ENCODE peak calls at places on chromosomes 13 and 19, in ten cellular contexts. G, T, S, F, Q, K, A, O, P and J are unnamed samples.

GRCh38 chr13:33126909-33127607 is 110.8 kb downstream of the KL start:
- DNase-seq in T (peak; percentile 50), O (no peak), Q (no peak), G (no peak), P (no peak), S (peak; percentile 75), F (no peak), A (no peak), K (no peak), J (no peak)

GRCh38 chr13:60267498-60268202 is 103.9 kb upstream of the DIAPH3 start:
- DNase-seq in F (no peak), O (peak; percentile 27), S (no peak), G (no peak), T (peak; percentile 1), Q (peak; percentile 31), P (peak; percentile 2), A (no peak), K (no peak), J (peak; percentile 14)

GRCh38 chr13:33524086-33524485 is 238.5 kb upstream of the STARD13 start:
- DNase-seq in A (no peak), G (no peak), T (peak; percentile 90), P (no peak), S (no peak), K (peak; percentile 80), O (no peak), F (no peak), Q (no peak), J (peak; percentile 93)

GRCh38 chr13:94707400-94708021 is 4.8 kb downstream of the SOX21 start:
- DNase-seq in P (peak; percentile 18), G (no peak), O (no peak), F (no peak), K (no peak), A (no peak), T (no peak), S (no peak), Q (no peak), J (no peak)

GRCh38 chr19:6678690-6679109 is 8.7 kb upstream of the TNFSF14 start:
- DNase-seq in A (no peak), P (no peak), T (no peak), S (peak; percentile 32), F (no peak), Q (no peak), G (no peak), K (no peak), O (no peak), J (peak; percentile 8)

GRCh38 chr13:114341003-114341777 is 26.9 kb downstream of the CHAMP1 start:
- DNase-seq in Q (no peak), A (no peak), T (no peak), F (no peak), G (no peak), O (no peak), K (no peak), P (no peak), S (no peak), J (no peak)

GRCh38 chr13:110944121-110944967 is 29.5 kb upstream of the ANKRD10 start:
- DNase-seq in T (peak; percentile 84), Q (no peak), A (no peak), S (no peak), F (peak; percentile 77), O (no peak), G (no peak), K (peak; percentile 20), P (peak; percentile 65), J (peak; percentile 89)

GRCh38 chr13:108855737-108856387 is 226.5 kb downstream of the MYO16 start:
- DNase-seq in Q (no peak), S (no peak), A (no peak), P (no peak), K (no peak), T (no peak), G (no peak), O (no peak), F (no peak), J (no peak)

GRCh38 chr19:13396256-13397080 is 109.8 kb downstream of the CACNA1A start:
- DNase-seq in Q (peak; percentile 22), G (peak; percentile 49), A (no peak), K (peak; percentile 33), S (peak; percentile 68), F (peak; percentile 72), T (peak; percentile 88), O (no peak), P (peak; percentile 49), J (peak; percentile 41)

GRCh38 chr13:38662362-38662761 is 24.5 kb upstream of the FREM2 start:
- DNase-seq in F (no peak), O (no peak), A (no peak), S (no peak), K (peak; percentile 6), Q (no peak), T (peak; percentile 88), G (peak; percentile 34), P (no peak), J (peak; percentile 87)

GRCh38 chr13:107842562-107843180 is 372.7 kb downstream of the LIG4 start:
- DNase-seq in G (no peak), F (no peak), P (no peak), O (no peak), Q (no peak), A (no peak), T (peak; percentile 20), S (no peak), K (no peak), J (peak; percentile 66)

DNA sequence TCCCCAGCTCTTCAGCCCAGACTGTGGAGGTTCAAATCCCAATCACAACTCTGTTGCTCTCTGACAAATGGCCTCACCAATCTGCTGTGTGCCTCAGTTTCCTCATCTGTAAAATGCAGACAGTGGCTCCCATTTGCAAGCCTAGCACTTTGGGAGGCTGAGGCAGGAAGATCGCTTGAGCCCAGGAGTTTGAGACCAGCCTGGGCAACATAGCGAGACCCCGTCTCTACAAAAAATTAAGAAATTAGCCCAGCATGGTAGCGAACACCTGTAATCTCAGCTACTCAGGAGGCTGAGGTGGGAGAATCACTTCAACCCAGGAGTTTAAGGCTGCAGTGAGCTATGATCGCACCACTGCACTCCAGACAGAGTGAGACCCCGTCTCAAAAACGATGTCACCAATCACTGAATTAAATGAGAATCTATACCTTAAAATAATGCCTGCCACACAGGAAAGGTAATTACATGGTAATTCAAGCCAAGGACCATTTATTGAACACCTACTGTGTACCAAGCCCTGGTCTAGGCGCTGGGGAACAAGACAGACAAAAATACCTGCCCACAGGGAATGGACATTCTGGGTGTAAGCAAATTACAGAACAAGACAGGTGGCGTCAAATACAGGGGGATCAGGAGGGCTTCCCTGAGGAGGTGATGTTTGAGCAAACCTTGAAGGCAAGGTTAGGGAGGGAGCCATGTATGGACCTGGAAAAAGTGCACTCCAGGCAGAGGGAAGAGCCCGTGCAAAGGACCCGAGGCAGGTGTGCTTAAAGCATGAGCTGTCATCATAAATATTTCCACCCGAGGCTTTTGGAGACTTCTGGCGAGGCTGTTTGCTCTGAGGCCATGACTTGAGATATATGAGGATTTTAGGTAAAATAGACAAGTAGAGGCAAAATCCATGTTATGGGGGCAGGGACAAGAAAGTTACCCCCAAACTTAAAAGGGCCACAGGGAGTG is 7.7 kb downstream of the NR2F6 start:
- DNase-seq in A (no peak), S (no peak), Q (no peak), P (no peak), O (no peak), F (no peak), K (no peak), T (no peak), G (no peak), J (no peak)
- TF ChIP-seq CTCF in A (no peak), S (no peak), Q (no peak), P (no peak), O (no peak), F (no peak), K (no peak), T (no peak), G (no peak), J (no peak)

GRCh38 chr19:17751912-17752273 is 616 bp downstream of the FCHO1 start:
- DNase-seq in G (no peak), O (no peak), F (no peak), S (no peak), A (no peak), T (no peak), Q (no peak), K (no peak), P (no peak), J (no peak)

GRCh38 chr19:17748884-17749638 is 2.2 kb upstream of the FCHO1 start:
- DNase-seq in F (no peak), Q (no peak), S (no peak), G (no peak), O (no peak), T (no peak), P (no peak), A (no peak), K (no peak), J (no peak)

GRCh38 chr19:17751103-17751911 is at the start of gene FCHO1:
- DNase-seq in K (no peak), T (no peak), S (peak; percentile 71), O (peak; percentile 72), G (no peak), P (no peak), A (no peak), Q (peak; percentile 58), F (no peak), J (no peak)

GRCh38 chr19:17747205-17748098 is 3.8 kb upstream of the FCHO1 start:
- DNase-seq in A (peak; percentile 90), T (peak; percentile 93), P (peak; percentile 92), O (peak; percentile 92), Q (peak; percentile 92), F (peak; percentile 93), G (peak; percentile 93), K (peak; percentile 72), S (peak; percentile 95), J (peak; percentile 94)

DNA sequence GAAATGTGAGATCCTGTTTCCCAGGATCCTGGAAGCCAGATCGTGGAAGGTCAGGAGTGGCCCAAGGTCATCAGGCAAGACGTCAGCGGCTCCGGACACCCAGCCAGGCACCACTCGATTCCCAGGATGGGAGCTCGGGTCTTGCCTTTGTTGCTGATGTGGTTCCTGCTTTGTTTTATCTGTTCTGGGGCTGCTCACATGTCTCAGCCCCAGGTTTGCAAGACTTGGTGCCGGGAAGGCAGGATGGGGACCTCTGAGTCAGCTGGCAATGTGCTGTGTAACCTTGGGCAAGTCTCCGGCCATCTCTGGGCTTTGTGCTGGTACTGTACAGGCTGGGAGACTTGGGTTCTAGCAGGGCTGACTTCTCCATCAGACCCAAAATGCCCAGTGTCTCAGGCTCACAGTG is 1.4 kb upstream of the FCHO1 start:
- DNase-seq in T (peak; percentile 28), S (no peak), K (no peak), P (peak; percentile 24), F (no peak), O (no peak), G (no peak), A (no peak), Q (no peak), J (peak; percentile 22)
- H3K4me3 ChIP-seq in T (no peak overlapping the region), S (no peak overlapping the region), K (no peak overlapping the region), P (no peak overlapping the region), F (no peak overlapping the region), O (no peak overlapping the region), G (no peak overlapping the region), A (no peak overlapping the region), Q (no peak overlapping the region), J (no peak overlapping the region)

GRCh38 chr19:45467115-45467455 is 711 bp upstream of the FOSB start:
- DNase-seq in A (no peak), K (no peak), T (no peak), O (no peak), S (no peak), P (no peak), G (no peak), Q (no peak), F (no peak), J (no peak)
- TF ChIP-seq CTCF in A (no peak), K (no peak), T (no peak), O (no peak), S (no peak), P (no peak), G (no peak), Q (no peak), F (no peak), J (no peak)

GRCh38 chr13:91136806-91137205 is 210.7 kb upstream of the MIR17HG start:
- DNase-seq in O (no peak), G (no peak), Q (no peak), T (no peak), K (no peak), A (no peak), F (no peak), S (no peak), P (no peak), J (no peak)
- H3K4me3 ChIP-seq in O (no peak overlapping the region), G (no peak overlapping the region), Q (no peak overlapping the region), T (no peak overlapping the region), K (no peak overlapping the region), A (no peak overlapping the region), F (no peak overlapping the region), S (no peak overlapping the region), P (no peak overlapping the region), J (no peak overlapping the region)